ENCODE peak calls at places on chromosome 17, in eight cellular contexts. One of them, this sample, is unnamed. For H3K4me1, the result is how much of the 10 kb centered on the place peaks cover.

GRCh38 chr17:41403409-41404023 is 6.1 kb upstream of the KRT31 start:
- DNase-seq in PC-9: no peak
- DNase-seq in ovary: no peak
- DNase-seq in transverse colon: no peak
- DNase-seq in BE2C: no peak
- DNase-seq in A549: no peak
- DNase-seq in lower lobe of right lung: no peak
- DNase-seq in GM23338: no peak
- DNase-seq in this sample: no peak

GRCh38 chr17:32621612-32622312 is 135.0 kb downstream of the CDK5R1 start:
- DNase-seq in GM23338: peak
- DNase-seq in transverse colon: no peak
- DNase-seq in ovary: no peak
- DNase-seq in A549: no peak
- DNase-seq in PC-9: no peak
- DNase-seq in BE2C: no peak
- DNase-seq in lower lobe of right lung: no peak
- DNase-seq in this sample: no peak

GRCh38 chr17:82874011-82874835 is 34.4 kb upstream of the ZNF750 start:
- DNase-seq in transverse colon: no peak
- DNase-seq in BE2C: no peak
- DNase-seq in ovary: no peak
- DNase-seq in GM23338: no peak
- DNase-seq in A549: no peak
- DNase-seq in PC-9: peak
- DNase-seq in lower lobe of right lung: peak
- DNase-seq in this sample: peak

GRCh38 chr17:36014946-36015345 is 2.8 kb downstream of the CCL23 start:
- DNase-seq in PC-9: no peak
- DNase-seq in BE2C: no peak
- DNase-seq in lower lobe of right lung: no peak
- DNase-seq in transverse colon: no peak
- DNase-seq in ovary: no peak
- DNase-seq in GM23338: no peak
- DNase-seq in A549: no peak
- DNase-seq in this sample: no peak

GRCh38 chr17:42844761-42845555 is 578 bp downstream of the AOC2 start:
- DNase-seq in ovary: no peak
- DNase-seq in PC-9: no peak
- DNase-seq in transverse colon: no peak
- DNase-seq in GM23338: no peak
- DNase-seq in lower lobe of right lung: no peak
- DNase-seq in A549: no peak
- DNase-seq in BE2C: no peak
- DNase-seq in this sample: peak

GRCh38 chr17:74749262-74750038 is 1.0 kb downstream of the NHERF1 start:
- DNase-seq in lower lobe of right lung: no peak
- DNase-seq in PC-9: peak
- DNase-seq in GM23338: peak
- DNase-seq in BE2C: no peak
- DNase-seq in A549: no peak
- DNase-seq in ovary: peak
- DNase-seq in transverse colon: peak
- DNase-seq in this sample: peak

GRCh38 chr17:40984226-40984625 is at the start of gene KRT40:
- DNase-seq in lower lobe of right lung: no peak
- DNase-seq in transverse colon: no peak
- DNase-seq in PC-9: no peak
- DNase-seq in A549: no peak
- DNase-seq in BE2C: no peak
- DNase-seq in GM23338: no peak
- DNase-seq in ovary: no peak
- DNase-seq in this sample: no peak

GRCh38 chr17:79732804-79733691 is 2.3 kb downstream of the ENPP7 start:
- DNase-seq in A549: no peak
- DNase-seq in lower lobe of right lung: no peak
- DNase-seq in transverse colon: peak
- DNase-seq in GM23338: no peak
- DNase-seq in PC-9: no peak
- DNase-seq in ovary: no peak
- DNase-seq in BE2C: no peak
- DNase-seq in this sample: no peak

GRCh38 chr17:38879878-38880727 is 10.2 kb downstream of the LASP1 start:
- DNase-seq in PC-9: peak
- DNase-seq in A549: peak
- DNase-seq in lower lobe of right lung: no peak
- DNase-seq in BE2C: no peak
- DNase-seq in ovary: peak
- DNase-seq in transverse colon: peak
- DNase-seq in GM23338: peak
- DNase-seq in this sample: no peak

GRCh38 chr17:38885044-38885727 is 15.3 kb downstream of the LASP1 start:
- DNase-seq in ovary: no peak
- DNase-seq in lower lobe of right lung: no peak
- DNase-seq in A549: no peak
- DNase-seq in GM23338: no peak
- DNase-seq in BE2C: no peak
- DNase-seq in transverse colon: peak
- DNase-seq in PC-9: no peak
- DNase-seq in this sample: no peak

GRCh38 chr17:38885728-38886642 is 16.1 kb downstream of the LASP1 start:
- DNase-seq in ovary: no peak
- DNase-seq in lower lobe of right lung: no peak
- DNase-seq in transverse colon: no peak
- DNase-seq in GM23338: peak
- DNase-seq in A549: no peak
- DNase-seq in PC-9: no peak
- DNase-seq in BE2C: peak
- DNase-seq in this sample: no peak

GRCh38 chr17:38883592-38884526 is 14.0 kb downstream of the LASP1 start:
- DNase-seq in ovary: no peak
- DNase-seq in BE2C: no peak
- DNase-seq in PC-9: no peak
- DNase-seq in A549: no peak
- DNase-seq in GM23338: peak
- DNase-seq in lower lobe of right lung: no peak
- DNase-seq in transverse colon: no peak
- DNase-seq in this sample: no peak

DNA sequence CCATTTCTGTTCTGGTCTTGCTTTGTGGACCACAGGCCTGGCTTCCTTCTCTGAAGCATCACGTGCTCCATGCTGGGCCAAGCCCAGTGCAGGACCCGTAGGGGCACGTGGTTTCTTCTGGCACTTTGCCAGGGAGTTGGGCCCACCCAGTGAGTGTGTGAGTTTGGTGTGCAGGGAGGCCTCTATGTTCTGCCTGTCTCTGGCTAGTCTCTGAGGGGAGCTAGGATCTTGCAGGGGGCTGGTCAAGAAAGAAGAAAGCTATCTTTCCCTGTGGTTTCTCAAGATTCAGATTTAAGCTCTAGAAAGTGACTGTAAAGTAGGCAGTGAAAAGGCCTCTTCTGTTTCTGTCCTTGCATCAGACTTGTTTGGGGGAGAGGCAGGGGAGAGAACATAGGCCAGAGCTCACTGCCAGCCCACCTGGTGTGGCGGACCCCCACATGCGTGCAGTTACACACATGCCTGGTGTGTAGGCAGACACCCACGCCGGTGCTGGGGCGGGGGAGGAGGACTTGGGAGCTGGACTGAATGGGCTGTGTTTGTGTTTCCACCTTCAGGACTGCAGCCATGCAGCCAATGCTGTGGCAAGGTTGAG is 11.8 kb downstream of the LASP1 start:
- DNase-seq in lower lobe of right lung: peak
- DNase-seq in PC-9: no peak
- DNase-seq in transverse colon: peak
- DNase-seq in ovary: peak
- DNase-seq in GM23338: no peak
- DNase-seq in BE2C: peak
- DNase-seq in A549: peak
- DNase-seq in this sample: no peak
- H3K4me1 ChIP-seq in lower lobe of right lung: half or more
- H3K4me1 ChIP-seq in PC-9: half or more
- H3K4me1 ChIP-seq in transverse colon: half or more
- H3K4me1 ChIP-seq in ovary: under half
- H3K4me1 ChIP-seq in GM23338: half or more
- H3K4me1 ChIP-seq in BE2C: under half
- H3K4me1 ChIP-seq in A549: half or more
- H3K4me1 ChIP-seq in this sample: half or more

GRCh38 chr17:12548558-12548957 is 117.1 kb upstream of the MYOCD start:
- DNase-seq in lower lobe of right lung: no peak
- DNase-seq in BE2C: no peak
- DNase-seq in A549: no peak
- DNase-seq in transverse colon: no peak
- DNase-seq in PC-9: no peak
- DNase-seq in GM23338: no peak
- DNase-seq in ovary: no peak
- DNase-seq in this sample: no peak

GRCh38 chr17:12547829-12548228 is 117.9 kb upstream of the MYOCD start:
- DNase-seq in BE2C: no peak
- DNase-seq in GM23338: no peak
- DNase-seq in ovary: no peak
- DNase-seq in transverse colon: no peak
- DNase-seq in lower lobe of right lung: no peak
- DNase-seq in A549: no peak
- DNase-seq in PC-9: no peak
- DNase-seq in this sample: no peak

GRCh38 chr17:12549499-12549901 is 116.2 kb upstream of the MYOCD start:
- DNase-seq in lower lobe of right lung: no peak
- DNase-seq in ovary: no peak
- DNase-seq in BE2C: no peak
- DNase-seq in A549: no peak
- DNase-seq in GM23338: no peak
- DNase-seq in PC-9: no peak
- DNase-seq in transverse colon: no peak
- DNase-seq in this sample: no peak

GRCh38 chr17:12545877-12546513 is 119.7 kb upstream of the MYOCD start:
- DNase-seq in transverse colon: peak
- DNase-seq in A549: peak
- DNase-seq in PC-9: peak
- DNase-seq in ovary: peak
- DNase-seq in lower lobe of right lung: no peak
- DNase-seq in GM23338: peak
- DNase-seq in BE2C: peak
- DNase-seq in this sample: no peak

DNA sequence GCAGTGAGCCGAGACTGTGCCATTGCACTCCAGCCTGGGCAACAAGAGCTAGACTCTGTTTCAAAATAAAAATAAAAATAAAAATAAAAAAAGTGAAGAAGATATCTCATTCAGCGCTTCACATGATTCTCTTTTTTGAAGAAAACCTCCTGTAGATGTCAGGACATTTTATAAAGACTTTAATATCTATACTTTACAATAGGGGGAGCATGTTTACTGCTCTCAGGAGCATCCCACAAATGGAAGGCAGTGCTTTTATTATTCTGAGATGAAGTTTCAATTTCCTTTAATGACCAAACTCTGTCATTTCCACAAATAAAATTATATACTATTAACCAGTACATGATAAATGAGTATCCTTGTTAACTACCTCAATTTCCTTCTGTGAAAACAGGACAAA is 118.7 kb upstream of the MYOCD start:
- DNase-seq in PC-9: no peak
- DNase-seq in A549: no peak
- DNase-seq in lower lobe of right lung: no peak
- DNase-seq in BE2C: no peak
- DNase-seq in GM23338: no peak
- DNase-seq in transverse colon: no peak
- DNase-seq in ovary: no peak
- DNase-seq in this sample: no peak
- H3K4me1 ChIP-seq in PC-9: under half
- H3K4me1 ChIP-seq in A549: under half
- H3K4me1 ChIP-seq in lower lobe of right lung: under half
- H3K4me1 ChIP-seq in BE2C: under half
- H3K4me1 ChIP-seq in GM23338: under half
- H3K4me1 ChIP-seq in transverse colon: under half
- H3K4me1 ChIP-seq in ovary: under half
- H3K4me1 ChIP-seq in this sample: under half

GRCh38 chr17:49741009-49741691 is 22.8 kb downstream of the FAM117A start:
- DNase-seq in A549: no peak
- DNase-seq in ovary: no peak
- DNase-seq in transverse colon: no peak
- DNase-seq in PC-9: no peak
- DNase-seq in lower lobe of right lung: no peak
- DNase-seq in BE2C: no peak
- DNase-seq in GM23338: no peak
- DNase-seq in this sample: no peak

GRCh38 chr17:49741692-49742076 is 22.2 kb downstream of the FAM117A start:
- DNase-seq in transverse colon: no peak
- DNase-seq in ovary: no peak
- DNase-seq in GM23338: no peak
- DNase-seq in A549: no peak
- DNase-seq in lower lobe of right lung: no peak
- DNase-seq in BE2C: no peak
- DNase-seq in PC-9: no peak
- DNase-seq in this sample: no peak

GRCh38 chr17:49745175-49746139 is 18.5 kb downstream of the FAM117A start:
- DNase-seq in lower lobe of right lung: no peak
- DNase-seq in BE2C: no peak
- DNase-seq in transverse colon: no peak
- DNase-seq in GM23338: no peak
- DNase-seq in A549: no peak
- DNase-seq in PC-9: no peak
- DNase-seq in ovary: no peak
- DNase-seq in this sample: no peak

GRCh38 chr17:49739662-49740271 is 24.2 kb downstream of the FAM117A start:
- DNase-seq in PC-9: peak
- DNase-seq in lower lobe of right lung: peak
- DNase-seq in transverse colon: peak
- DNase-seq in BE2C: peak
- DNase-seq in GM23338: no peak
- DNase-seq in A549: no peak
- DNase-seq in ovary: peak
- DNase-seq in this sample: peak

DNA sequence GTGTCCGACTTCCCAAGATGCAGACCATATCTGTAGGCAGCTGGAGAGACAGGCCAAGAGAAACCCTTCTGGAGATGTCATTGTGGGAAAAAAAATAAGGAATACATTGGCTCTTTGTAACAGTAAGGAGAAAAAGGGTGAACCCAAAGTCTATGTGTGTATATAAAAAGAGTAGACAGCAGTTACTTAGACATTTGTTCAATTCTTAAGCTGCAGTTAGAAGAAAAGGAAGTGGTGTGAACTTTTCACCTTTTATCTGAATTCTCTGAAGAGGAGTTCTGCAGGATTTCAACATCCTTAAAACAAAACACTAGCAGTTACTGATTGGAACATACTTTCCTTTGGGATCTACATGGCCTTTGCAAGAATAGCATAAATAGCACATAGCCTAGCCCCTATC is 21.7 kb downstream of the FAM117A start:
- DNase-seq in PC-9: no peak
- DNase-seq in transverse colon: no peak
- DNase-seq in GM23338: no peak
- DNase-seq in A549: no peak
- DNase-seq in BE2C: no peak
- DNase-seq in ovary: no peak
- DNase-seq in lower lobe of right lung: no peak
- DNase-seq in this sample: no peak
- H3K4me1 ChIP-seq in PC-9: under half
- H3K4me1 ChIP-seq in transverse colon: under half
- H3K4me1 ChIP-seq in GM23338: under half
- H3K4me1 ChIP-seq in A549: under half
- H3K4me1 ChIP-seq in BE2C: under half
- H3K4me1 ChIP-seq in ovary: under half
- H3K4me1 ChIP-seq in lower lobe of right lung: half or more
- H3K4me1 ChIP-seq in this sample: half or more

DNA sequence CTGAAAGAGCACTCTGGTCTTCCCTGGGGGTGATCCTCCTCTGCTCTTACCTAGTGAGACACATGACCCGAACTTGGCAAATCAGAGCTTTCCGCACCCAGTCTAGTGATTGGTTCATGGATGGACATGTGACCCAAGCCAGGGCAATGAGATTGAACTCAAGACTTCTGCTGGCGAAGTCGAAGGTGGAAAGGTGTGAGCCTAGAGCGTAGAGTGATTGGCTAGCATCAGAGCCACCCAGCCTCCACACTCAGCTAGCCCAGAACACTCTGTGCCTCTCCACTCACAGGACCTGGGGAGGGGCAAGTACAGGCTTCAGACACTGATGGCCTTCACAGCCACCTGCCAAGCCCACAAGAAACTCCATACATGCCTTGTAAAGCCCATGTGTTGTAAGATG is 17.6 kb downstream of the ATPAF2 start:
- DNase-seq in lower lobe of right lung: no peak
- DNase-seq in transverse colon: no peak
- DNase-seq in GM23338: no peak
- DNase-seq in A549: peak
- DNase-seq in ovary: no peak
- DNase-seq in PC-9: no peak
- DNase-seq in BE2C: no peak
- DNase-seq in this sample: peak
- H3K4me1 ChIP-seq in lower lobe of right lung: under half
- H3K4me1 ChIP-seq in transverse colon: under half
- H3K4me1 ChIP-seq in GM23338: under half
- H3K4me1 ChIP-seq in A549: under half
- H3K4me1 ChIP-seq in ovary: under half
- H3K4me1 ChIP-seq in PC-9: under half
- H3K4me1 ChIP-seq in BE2C: under half
- H3K4me1 ChIP-seq in this sample: under half